ENCODE peak calls at places on chromosomes 2 and 18, in five cellular contexts. One of them, this sample, is unnamed.
A peak's percentile ranks its signal among the peaks of the same experiment; 100 is the strongest.

GRCh38 chr18:5294618-5295230 is 802 bp downstream of the ZBTB14 start:
- DNase-seq in Caki2: peak; percentile 67
- DNase-seq in cardiac fibroblast: peak; percentile 56
- DNase-seq in activated T-cell treated with anti-CD3 and anti-CD28 coated beads, Interleukin-2, amount 50 U/mL, for 1 hour: peak; percentile 74
- DNase-seq in NCI-H2029: peak; percentile 67
- DNase-seq in this sample: peak; percentile 56

GRCh38 chr2:211789984-211790383 is 748.6 kb downstream of the ERBB4 start:
- DNase-seq in Caki2: no peak
- DNase-seq in cardiac fibroblast: no peak
- DNase-seq in activated T-cell treated with anti-CD3 and anti-CD28 coated beads, Interleukin-2, amount 50 U/mL, for 1 hour: no peak
- DNase-seq in NCI-H2029: no peak
- DNase-seq in this sample: no peak

GRCh38 chr2:25720575-25720974 is 47.2 kb upstream of the DTNB start:
- DNase-seq in Caki2: no peak
- DNase-seq in cardiac fibroblast: no peak
- DNase-seq in activated T-cell treated with anti-CD3 and anti-CD28 coated beads, Interleukin-2, amount 50 U/mL, for 1 hour: no peak
- DNase-seq in NCI-H2029: no peak
- DNase-seq in this sample: no peak

GRCh38 chr2:195560209-195560907 is 96.7 kb upstream of the SLC39A10 start:
- DNase-seq in Caki2: no peak
- DNase-seq in cardiac fibroblast: peak; percentile 49
- DNase-seq in activated T-cell treated with anti-CD3 and anti-CD28 coated beads, Interleukin-2, amount 50 U/mL, for 1 hour: no peak
- DNase-seq in NCI-H2029: no peak
- DNase-seq in this sample: peak; percentile 38

GRCh38 chr2:85675427-85675826 is 7.4 kb upstream of the SFTPB start:
- DNase-seq in Caki2: no peak
- DNase-seq in cardiac fibroblast: no peak
- DNase-seq in activated T-cell treated with anti-CD3 and anti-CD28 coated beads, Interleukin-2, amount 50 U/mL, for 1 hour: no peak
- DNase-seq in NCI-H2029: no peak
- DNase-seq in this sample: no peak

GRCh38 chr18:34709631-34710429 is at the start of gene DTNA:
- DNase-seq in Caki2: peak; percentile 62
- DNase-seq in cardiac fibroblast: peak; percentile 98
- DNase-seq in activated T-cell treated with anti-CD3 and anti-CD28 coated beads, Interleukin-2, amount 50 U/mL, for 1 hour: no peak
- DNase-seq in NCI-H2029: no peak
- DNase-seq in this sample: no peak

GRCh38 chr18:46421973-46422551 is 235.0 kb downstream of the LOXHD1 start:
- DNase-seq in Caki2: no peak
- DNase-seq in cardiac fibroblast: no peak
- DNase-seq in activated T-cell treated with anti-CD3 and anti-CD28 coated beads, Interleukin-2, amount 50 U/mL, for 1 hour: no peak
- DNase-seq in NCI-H2029: no peak
- DNase-seq in this sample: no peak

GRCh38 chr18:13278231-13278630 is 59.7 kb downstream of the LDLRAD4 start:
- DNase-seq in Caki2: no peak
- DNase-seq in cardiac fibroblast: no peak
- DNase-seq in activated T-cell treated with anti-CD3 and anti-CD28 coated beads, Interleukin-2, amount 50 U/mL, for 1 hour: peak; percentile 18
- DNase-seq in NCI-H2029: no peak
- DNase-seq in this sample: no peak

GRCh38 chr2:2333076-2333475 is 2.0 kb upstream of the MYT1L start:
- DNase-seq in Caki2: no peak
- DNase-seq in cardiac fibroblast: no peak
- DNase-seq in activated T-cell treated with anti-CD3 and anti-CD28 coated beads, Interleukin-2, amount 50 U/mL, for 1 hour: no peak
- DNase-seq in NCI-H2029: peak; percentile 52
- DNase-seq in this sample: no peak

GRCh38 chr2:17962874-17963273 is 84.4 kb downstream of the KCNS3 start:
- DNase-seq in Caki2: peak; percentile 58
- DNase-seq in cardiac fibroblast: no peak
- DNase-seq in activated T-cell treated with anti-CD3 and anti-CD28 coated beads, Interleukin-2, amount 50 U/mL, for 1 hour: no peak
- DNase-seq in NCI-H2029: no peak
- DNase-seq in this sample: no peak

GRCh38 chr18:11497585-11497984 is 111.8 kb upstream of the SLC35G4 start:
- DNase-seq in Caki2: no peak
- DNase-seq in cardiac fibroblast: peak; percentile 65
- DNase-seq in activated T-cell treated with anti-CD3 and anti-CD28 coated beads, Interleukin-2, amount 50 U/mL, for 1 hour: no peak
- DNase-seq in NCI-H2029: no peak
- DNase-seq in this sample: no peak

GRCh38 chr2:217142649-217143266 is 282.9 kb upstream of the TNP1 start:
- DNase-seq in Caki2: peak; percentile 13
- DNase-seq in cardiac fibroblast: peak; percentile 52
- DNase-seq in activated T-cell treated with anti-CD3 and anti-CD28 coated beads, Interleukin-2, amount 50 U/mL, for 1 hour: no peak
- DNase-seq in NCI-H2029: no peak
- DNase-seq in this sample: no peak

GRCh38 chr18:61741881-61742280 is 150.9 kb downstream of the RNF152 start:
- DNase-seq in Caki2: no peak
- DNase-seq in cardiac fibroblast: no peak
- DNase-seq in activated T-cell treated with anti-CD3 and anti-CD28 coated beads, Interleukin-2, amount 50 U/mL, for 1 hour: no peak
- DNase-seq in NCI-H2029: no peak
- DNase-seq in this sample: no peak

GRCh38 chr18:35695384-35695783 is 113.8 kb downstream of the GALNT1 start:
- DNase-seq in Caki2: no peak
- DNase-seq in cardiac fibroblast: no peak
- DNase-seq in activated T-cell treated with anti-CD3 and anti-CD28 coated beads, Interleukin-2, amount 50 U/mL, for 1 hour: no peak
- DNase-seq in NCI-H2029: no peak
- DNase-seq in this sample: no peak

GRCh38 chr2:893311-893710 is 57.3 kb upstream of the SNTG2 start:
- DNase-seq in Caki2: peak; percentile 86
- DNase-seq in cardiac fibroblast: no peak
- DNase-seq in activated T-cell treated with anti-CD3 and anti-CD28 coated beads, Interleukin-2, amount 50 U/mL, for 1 hour: no peak
- DNase-seq in NCI-H2029: no peak
- DNase-seq in this sample: peak; percentile 35

GRCh38 chr18:49751427-49752094 is 61.8 kb downstream of the ACAA2 start:
- DNase-seq in Caki2: no peak
- DNase-seq in cardiac fibroblast: no peak
- DNase-seq in activated T-cell treated with anti-CD3 and anti-CD28 coated beads, Interleukin-2, amount 50 U/mL, for 1 hour: no peak
- DNase-seq in NCI-H2029: no peak
- DNase-seq in this sample: no peak

GRCh38 chr2:158979775-158980174 is 11.3 kb downstream of the TANC1 start:
- DNase-seq in Caki2: no peak
- DNase-seq in cardiac fibroblast: peak; percentile 55
- DNase-seq in activated T-cell treated with anti-CD3 and anti-CD28 coated beads, Interleukin-2, amount 50 U/mL, for 1 hour: no peak
- DNase-seq in NCI-H2029: no peak
- DNase-seq in this sample: no peak

GRCh38 chr2:32330136-32330535 is 26.7 kb upstream of the BIRC6 start:
- DNase-seq in Caki2: no peak
- DNase-seq in cardiac fibroblast: no peak
- DNase-seq in activated T-cell treated with anti-CD3 and anti-CD28 coated beads, Interleukin-2, amount 50 U/mL, for 1 hour: no peak
- DNase-seq in NCI-H2029: no peak
- DNase-seq in this sample: no peak

GRCh38 chr2:241767464-241768250 is 9.0 kb upstream of the GAL3ST2 start:
- DNase-seq in Caki2: no peak
- DNase-seq in cardiac fibroblast: no peak
- DNase-seq in activated T-cell treated with anti-CD3 and anti-CD28 coated beads, Interleukin-2, amount 50 U/mL, for 1 hour: peak; percentile 15
- DNase-seq in NCI-H2029: no peak
- DNase-seq in this sample: no peak